ENCODE peak calls at places on chromosomes 4 and X, in ten cellular contexts. One of them, this sample, is unnamed.

GRCh38 chrX:154505726-154506125 is 10.3 kb downstream of the FAM3A start:
- DNase-seq in AG10803: peak; percentile 49
- DNase-seq in RWPE2: no peak
- DNase-seq in H4: no peak
- DNase-seq in myocyte: no peak
- DNase-seq in T-helper 2 cell: no peak
- DNase-seq in activated T-cell treated with anti-CD3 and anti-CD28 coated beads, Interleukin-2, amount 50 U/mL, for 1 hour: no peak
- DNase-seq in ACHN: no peak
- DNase-seq in astrocyte of the spinal cord: peak; percentile 22
- DNase-seq in heart right ventricle: no peak
- DNase-seq in this sample: no peak

GRCh38 chr4:74387790-74388189 is 22.8 kb downstream of the EREG start:
- DNase-seq in AG10803: no peak
- DNase-seq in RWPE2: no peak
- DNase-seq in H4: no peak
- DNase-seq in myocyte: no peak
- DNase-seq in T-helper 2 cell: no peak
- DNase-seq in activated T-cell treated with anti-CD3 and anti-CD28 coated beads, Interleukin-2, amount 50 U/mL, for 1 hour: no peak
- DNase-seq in ACHN: no peak
- DNase-seq in astrocyte of the spinal cord: no peak
- DNase-seq in heart right ventricle: no peak
- DNase-seq in this sample: no peak

GRCh38 chrX:43949669-43950068 is 23.5 kb downstream of the NDP start:
- DNase-seq in AG10803: no peak
- DNase-seq in RWPE2: no peak
- DNase-seq in H4: peak; percentile 12
- DNase-seq in myocyte: peak; percentile 17
- DNase-seq in T-helper 2 cell: no peak
- DNase-seq in activated T-cell treated with anti-CD3 and anti-CD28 coated beads, Interleukin-2, amount 50 U/mL, for 1 hour: peak; percentile 33
- DNase-seq in ACHN: no peak
- DNase-seq in astrocyte of the spinal cord: no peak
- DNase-seq in heart right ventricle: peak; percentile 32
- DNase-seq in this sample: peak; percentile 18

GRCh38 chr4:24979554-24979953 is 51.2 kb downstream of the LGI2 start:
- DNase-seq in AG10803: peak; percentile 49
- DNase-seq in RWPE2: no peak
- DNase-seq in H4: no peak
- DNase-seq in myocyte: no peak
- DNase-seq in T-helper 2 cell: no peak
- DNase-seq in activated T-cell treated with anti-CD3 and anti-CD28 coated beads, Interleukin-2, amount 50 U/mL, for 1 hour: no peak
- DNase-seq in ACHN: no peak
- DNase-seq in astrocyte of the spinal cord: no peak
- DNase-seq in heart right ventricle: no peak
- DNase-seq in this sample: peak; percentile 35

GRCh38 chr4:48641401-48641800 is 138.7 kb downstream of the FRYL start:
- DNase-seq in AG10803: no peak
- DNase-seq in RWPE2: no peak
- DNase-seq in H4: no peak
- DNase-seq in myocyte: no peak
- DNase-seq in T-helper 2 cell: no peak
- DNase-seq in activated T-cell treated with anti-CD3 and anti-CD28 coated beads, Interleukin-2, amount 50 U/mL, for 1 hour: no peak
- DNase-seq in ACHN: no peak
- DNase-seq in astrocyte of the spinal cord: no peak
- DNase-seq in heart right ventricle: no peak
- DNase-seq in this sample: no peak

GRCh38 chr4:110055014-110055768 is 142.5 kb downstream of the EGF start:
- DNase-seq in AG10803: no peak
- DNase-seq in RWPE2: no peak
- DNase-seq in H4: peak; percentile 22
- DNase-seq in myocyte: peak; percentile 55
- DNase-seq in T-helper 2 cell: no peak
- DNase-seq in activated T-cell treated with anti-CD3 and anti-CD28 coated beads, Interleukin-2, amount 50 U/mL, for 1 hour: no peak
- DNase-seq in ACHN: peak; percentile 48
- DNase-seq in astrocyte of the spinal cord: no peak
- DNase-seq in heart right ventricle: no peak
- DNase-seq in this sample: no peak

GRCh38 chr4:13284932-13285331 is 199.2 kb downstream of the RAB28 start:
- DNase-seq in AG10803: no peak
- DNase-seq in RWPE2: no peak
- DNase-seq in H4: no peak
- DNase-seq in myocyte: no peak
- DNase-seq in T-helper 2 cell: no peak
- DNase-seq in activated T-cell treated with anti-CD3 and anti-CD28 coated beads, Interleukin-2, amount 50 U/mL, for 1 hour: no peak
- DNase-seq in ACHN: no peak
- DNase-seq in astrocyte of the spinal cord: no peak
- DNase-seq in heart right ventricle: no peak
- DNase-seq in this sample: no peak

GRCh38 chr4:11650801-11651596 is 222.3 kb upstream of the HS3ST1 start:
- DNase-seq in AG10803: no peak
- DNase-seq in RWPE2: no peak
- DNase-seq in H4: no peak
- DNase-seq in myocyte: peak; percentile 4
- DNase-seq in T-helper 2 cell: no peak
- DNase-seq in activated T-cell treated with anti-CD3 and anti-CD28 coated beads, Interleukin-2, amount 50 U/mL, for 1 hour: no peak
- DNase-seq in ACHN: peak; percentile 59
- DNase-seq in astrocyte of the spinal cord: peak; percentile 17
- DNase-seq in heart right ventricle: no peak
- DNase-seq in this sample: no peak

GRCh38 chr4:6779667-6780565 is 2.6 kb upstream of the KIAA0232 start:
- DNase-seq in AG10803: peak; percentile 48
- DNase-seq in RWPE2: no peak
- DNase-seq in H4: no peak
- DNase-seq in myocyte: peak; percentile 71
- DNase-seq in T-helper 2 cell: no peak
- DNase-seq in activated T-cell treated with anti-CD3 and anti-CD28 coated beads, Interleukin-2, amount 50 U/mL, for 1 hour: no peak
- DNase-seq in ACHN: no peak
- DNase-seq in astrocyte of the spinal cord: peak; percentile 15
- DNase-seq in heart right ventricle: no peak
- DNase-seq in this sample: no peak

GRCh38 chr4:115851918-115852766 is 738.7 kb upstream of the NDST4 start:
- DNase-seq in AG10803: no peak
- DNase-seq in RWPE2: no peak
- DNase-seq in H4: peak; percentile 67
- DNase-seq in myocyte: peak; percentile 15
- DNase-seq in T-helper 2 cell: no peak
- DNase-seq in activated T-cell treated with anti-CD3 and anti-CD28 coated beads, Interleukin-2, amount 50 U/mL, for 1 hour: no peak
- DNase-seq in ACHN: peak; percentile 49
- DNase-seq in astrocyte of the spinal cord: peak; percentile 58
- DNase-seq in heart right ventricle: no peak
- DNase-seq in this sample: no peak

GRCh38 chr4:119785963-119786362 is 157.4 kb upstream of the PDE5A start:
- DNase-seq in AG10803: peak; percentile 22
- DNase-seq in RWPE2: no peak
- DNase-seq in H4: peak; percentile 11
- DNase-seq in myocyte: peak; percentile 29
- DNase-seq in T-helper 2 cell: no peak
- DNase-seq in activated T-cell treated with anti-CD3 and anti-CD28 coated beads, Interleukin-2, amount 50 U/mL, for 1 hour: no peak
- DNase-seq in ACHN: peak; percentile 15
- DNase-seq in astrocyte of the spinal cord: peak; percentile 33
- DNase-seq in heart right ventricle: no peak
- DNase-seq in this sample: no peak

GRCh38 chr4:151581575-151581974 is 172.6 kb downstream of the FHIP1A start:
- DNase-seq in AG10803: no peak
- DNase-seq in RWPE2: no peak
- DNase-seq in H4: no peak
- DNase-seq in myocyte: no peak
- DNase-seq in T-helper 2 cell: no peak
- DNase-seq in activated T-cell treated with anti-CD3 and anti-CD28 coated beads, Interleukin-2, amount 50 U/mL, for 1 hour: no peak
- DNase-seq in ACHN: no peak
- DNase-seq in astrocyte of the spinal cord: no peak
- DNase-seq in heart right ventricle: no peak
- DNase-seq in this sample: no peak

GRCh38 chr4:151553874-151554273 is 144.9 kb downstream of the FHIP1A start:
- DNase-seq in AG10803: no peak
- DNase-seq in RWPE2: no peak
- DNase-seq in H4: no peak
- DNase-seq in myocyte: no peak
- DNase-seq in T-helper 2 cell: no peak
- DNase-seq in activated T-cell treated with anti-CD3 and anti-CD28 coated beads, Interleukin-2, amount 50 U/mL, for 1 hour: no peak
- DNase-seq in ACHN: no peak
- DNase-seq in astrocyte of the spinal cord: no peak
- DNase-seq in heart right ventricle: no peak
- DNase-seq in this sample: no peak

GRCh38 chr4:186144596-186145569 is 40.4 kb downstream of the FAM149A start:
- DNase-seq in AG10803: peak; percentile 49
- DNase-seq in RWPE2: no peak
- DNase-seq in H4: no peak
- DNase-seq in myocyte: peak; percentile 56
- DNase-seq in T-helper 2 cell: no peak
- DNase-seq in activated T-cell treated with anti-CD3 and anti-CD28 coated beads, Interleukin-2, amount 50 U/mL, for 1 hour: no peak
- DNase-seq in ACHN: peak; percentile 59
- DNase-seq in astrocyte of the spinal cord: peak; percentile 60
- DNase-seq in heart right ventricle: peak; percentile 73
- DNase-seq in this sample: peak; percentile 65

GRCh38 chrX:154541896-154542722 is 4.5 kb downstream of the G6PD start:
- DNase-seq in AG10803: peak; percentile 85
- DNase-seq in RWPE2: no peak
- DNase-seq in H4: peak; percentile 90
- DNase-seq in myocyte: peak; percentile 80
- DNase-seq in T-helper 2 cell: peak; percentile 31
- DNase-seq in activated T-cell treated with anti-CD3 and anti-CD28 coated beads, Interleukin-2, amount 50 U/mL, for 1 hour: no peak
- DNase-seq in ACHN: peak; percentile 73
- DNase-seq in astrocyte of the spinal cord: peak; percentile 92
- DNase-seq in heart right ventricle: peak; percentile 62
- DNase-seq in this sample: peak; percentile 73

GRCh38 chr4:95038791-95039190 is 281.0 kb downstream of the BMPR1B start:
- DNase-seq in AG10803: no peak
- DNase-seq in RWPE2: no peak
- DNase-seq in H4: no peak
- DNase-seq in myocyte: no peak
- DNase-seq in T-helper 2 cell: no peak
- DNase-seq in activated T-cell treated with anti-CD3 and anti-CD28 coated beads, Interleukin-2, amount 50 U/mL, for 1 hour: no peak
- DNase-seq in ACHN: no peak
- DNase-seq in astrocyte of the spinal cord: peak; percentile 85
- DNase-seq in heart right ventricle: no peak
- DNase-seq in this sample: no peak

GRCh38 chr4:186104895-186105720 is 604 bp downstream of the FAM149A start:
- DNase-seq in AG10803: no peak
- DNase-seq in RWPE2: no peak
- DNase-seq in H4: no peak
- DNase-seq in myocyte: no peak
- DNase-seq in T-helper 2 cell: no peak
- DNase-seq in activated T-cell treated with anti-CD3 and anti-CD28 coated beads, Interleukin-2, amount 50 U/mL, for 1 hour: peak; percentile 18
- DNase-seq in ACHN: peak; percentile 21
- DNase-seq in astrocyte of the spinal cord: no peak
- DNase-seq in heart right ventricle: peak; percentile 27
- DNase-seq in this sample: no peak

GRCh38 chrX:119008122-119008744 is 33.8 kb downstream of the LONRF3 start:
- DNase-seq in AG10803: peak; percentile 18
- DNase-seq in RWPE2: no peak
- DNase-seq in H4: peak; percentile 6
- DNase-seq in myocyte: peak; percentile 21
- DNase-seq in T-helper 2 cell: no peak
- DNase-seq in activated T-cell treated with anti-CD3 and anti-CD28 coated beads, Interleukin-2, amount 50 U/mL, for 1 hour: peak; percentile 36
- DNase-seq in ACHN: peak; percentile 14
- DNase-seq in astrocyte of the spinal cord: peak; percentile 23
- DNase-seq in heart right ventricle: peak; percentile 15
- DNase-seq in this sample: no peak

GRCh38 chr4:152784490-152785195 is 4.9 kb downstream of the ARFIP1 start:
- DNase-seq in AG10803: peak; percentile 83
- DNase-seq in RWPE2: no peak
- DNase-seq in H4: peak; percentile 49
- DNase-seq in myocyte: peak; percentile 61
- DNase-seq in T-helper 2 cell: no peak
- DNase-seq in activated T-cell treated with anti-CD3 and anti-CD28 coated beads, Interleukin-2, amount 50 U/mL, for 1 hour: no peak
- DNase-seq in ACHN: peak; percentile 48
- DNase-seq in astrocyte of the spinal cord: peak; percentile 24
- DNase-seq in heart right ventricle: no peak
- DNase-seq in this sample: no peak

GRCh38 chr4:88846232-88846790 is 148.7 kb upstream of the NAP1L5 start:
- DNase-seq in AG10803: no peak
- DNase-seq in RWPE2: no peak
- DNase-seq in H4: no peak
- DNase-seq in myocyte: no peak
- DNase-seq in T-helper 2 cell: no peak
- DNase-seq in activated T-cell treated with anti-CD3 and anti-CD28 coated beads, Interleukin-2, amount 50 U/mL, for 1 hour: no peak
- DNase-seq in ACHN: no peak
- DNase-seq in astrocyte of the spinal cord: no peak
- DNase-seq in heart right ventricle: no peak
- DNase-seq in this sample: no peak

GRCh38 chrX:9378980-9379696 is 85.7 kb upstream of the TBL1X start:
- DNase-seq in AG10803: peak; percentile 37
- DNase-seq in RWPE2: no peak
- DNase-seq in H4: peak; percentile 66
- DNase-seq in myocyte: no peak
- DNase-seq in T-helper 2 cell: peak; percentile 24
- DNase-seq in activated T-cell treated with anti-CD3 and anti-CD28 coated beads, Interleukin-2, amount 50 U/mL, for 1 hour: no peak
- DNase-seq in ACHN: no peak
- DNase-seq in astrocyte of the spinal cord: no peak
- DNase-seq in heart right ventricle: no peak
- DNase-seq in this sample: no peak

GRCh38 chr4:152956650-152957436 is 20.7 kb downstream of the FHDC1 start:
- DNase-seq in AG10803: no peak
- DNase-seq in RWPE2: no peak
- DNase-seq in H4: peak; percentile 77
- DNase-seq in myocyte: peak; percentile 88
- DNase-seq in T-helper 2 cell: no peak
- DNase-seq in activated T-cell treated with anti-CD3 and anti-CD28 coated beads, Interleukin-2, amount 50 U/mL, for 1 hour: no peak
- DNase-seq in ACHN: no peak
- DNase-seq in astrocyte of the spinal cord: peak; percentile 66
- DNase-seq in heart right ventricle: no peak
- DNase-seq in this sample: no peak

GRCh38 chr4:120865985-120866384 is 56.5 kb downstream of the PRDM5 start:
- DNase-seq in AG10803: peak; percentile 27
- DNase-seq in RWPE2: no peak
- DNase-seq in H4: no peak
- DNase-seq in myocyte: no peak
- DNase-seq in T-helper 2 cell: no peak
- DNase-seq in activated T-cell treated with anti-CD3 and anti-CD28 coated beads, Interleukin-2, amount 50 U/mL, for 1 hour: no peak
- DNase-seq in ACHN: no peak
- DNase-seq in astrocyte of the spinal cord: no peak
- DNase-seq in heart right ventricle: no peak
- DNase-seq in this sample: no peak

GRCh38 chr4:10334506-10335028 is 122.7 kb downstream of the ZNF518B start:
- DNase-seq in AG10803: peak; percentile 15
- DNase-seq in RWPE2: no peak
- DNase-seq in H4: no peak
- DNase-seq in myocyte: no peak
- DNase-seq in T-helper 2 cell: no peak
- DNase-seq in activated T-cell treated with anti-CD3 and anti-CD28 coated beads, Interleukin-2, amount 50 U/mL, for 1 hour: no peak
- DNase-seq in ACHN: no peak
- DNase-seq in astrocyte of the spinal cord: no peak
- DNase-seq in heart right ventricle: no peak
- DNase-seq in this sample: no peak

GRCh38 chr4:89727236-89727635 is 109.7 kb downstream of the SNCA start:
- DNase-seq in AG10803: no peak
- DNase-seq in RWPE2: no peak
- DNase-seq in H4: no peak
- DNase-seq in myocyte: no peak
- DNase-seq in T-helper 2 cell: no peak
- DNase-seq in activated T-cell treated with anti-CD3 and anti-CD28 coated beads, Interleukin-2, amount 50 U/mL, for 1 hour: no peak
- DNase-seq in ACHN: no peak
- DNase-seq in astrocyte of the spinal cord: no peak
- DNase-seq in heart right ventricle: no peak
- DNase-seq in this sample: no peak

GRCh38 chrX:47171996-47172395 is 21.6 kb upstream of the UBA1 start:
- DNase-seq in AG10803: no peak
- DNase-seq in RWPE2: no peak
- DNase-seq in H4: peak; percentile 1
- DNase-seq in myocyte: no peak
- DNase-seq in T-helper 2 cell: no peak
- DNase-seq in activated T-cell treated with anti-CD3 and anti-CD28 coated beads, Interleukin-2, amount 50 U/mL, for 1 hour: no peak
- DNase-seq in ACHN: no peak
- DNase-seq in astrocyte of the spinal cord: no peak
- DNase-seq in heart right ventricle: no peak
- DNase-seq in this sample: no peak

GRCh38 chr4:76087007-76087769 is 12.7 kb downstream of the ART3 start:
- DNase-seq in AG10803: peak; percentile 40
- DNase-seq in RWPE2: no peak
- DNase-seq in H4: peak; percentile 70
- DNase-seq in myocyte: peak; percentile 81
- DNase-seq in T-helper 2 cell: no peak
- DNase-seq in activated T-cell treated with anti-CD3 and anti-CD28 coated beads, Interleukin-2, amount 50 U/mL, for 1 hour: no peak
- DNase-seq in ACHN: peak; percentile 62
- DNase-seq in astrocyte of the spinal cord: peak; percentile 53
- DNase-seq in heart right ventricle: no peak
- DNase-seq in this sample: peak; percentile 20

GRCh38 chrX:71171110-71171801 is 26.6 kb downstream of the NLGN3 start:
- DNase-seq in AG10803: no peak
- DNase-seq in RWPE2: no peak
- DNase-seq in H4: no peak
- DNase-seq in myocyte: no peak
- DNase-seq in T-helper 2 cell: no peak
- DNase-seq in activated T-cell treated with anti-CD3 and anti-CD28 coated beads, Interleukin-2, amount 50 U/mL, for 1 hour: no peak
- DNase-seq in ACHN: no peak
- DNase-seq in astrocyte of the spinal cord: no peak
- DNase-seq in heart right ventricle: no peak
- DNase-seq in this sample: no peak